ENCODE peak calls at places on chromosomes 13 and 19, in five cellular contexts. L is fibroblast of lung, Z is tibial nerve, G is stomach, E is SK-N-SH. R is an unnamed sample.

GRCh38 chr19:2517881-2518601 is 42.1 kb downstream of the GADD45B start:
- DNase-seq in L (peak; percentile 84), Z (no peak), G (no peak), E (no peak), R (no peak)

GRCh38 chr19:1064661-1065605 is 2.0 kb upstream of the ARHGAP45 start:
- DNase-seq in L (peak; percentile 67), Z (no peak), G (peak; percentile 81), E (peak; percentile 88), R (no peak)

GRCh38 chr13:72293206-72293605 is 426.2 kb upstream of the DACH1 start:
- DNase-seq in L (peak; percentile 49), Z (no peak), G (no peak), E (no peak), R (no peak)

GRCh38 chr19:2475018-2475701 is 767 bp upstream of the GADD45B start:
- DNase-seq in L (peak; percentile 72), Z (peak; percentile 39), G (peak; percentile 65), E (peak; percentile 54), R (peak; percentile 36)

GRCh38 chr19:35056513-35057063 is 15.1 kb downstream of the HPN start:
- DNase-seq in L (no peak), Z (no peak), G (no peak), E (no peak), R (no peak)

GRCh38 chr19:44557933-44558332 is 28.5 kb upstream of the CEACAM20 start:
- DNase-seq in L (no peak), Z (no peak), G (no peak), E (no peak), R (no peak)

GRCh38 chr13:43146400-43146799 is 123.0 kb downstream of the DNAJC15 start:
- DNase-seq in L (no peak), Z (no peak), G (no peak), E (no peak), R (no peak)

GRCh38 chr19:36719687-36720556 is 32.5 kb downstream of the ZNF567 start:
- DNase-seq in L (peak; percentile 11), Z (no peak), G (no peak), E (no peak), R (no peak)

GRCh38 chr13:40922437-40923040 is 96.6 kb downstream of the ELF1 start:
- DNase-seq in L (no peak), Z (no peak), G (no peak), E (no peak), R (no peak)

GRCh38 chr13:70253411-70253810 is 145.2 kb upstream of the KLHL1 start:
- DNase-seq in L (peak; percentile 15), Z (no peak), G (no peak), E (no peak), R (no peak)

GRCh38 chr13:97279913-97280312 is 57.8 kb downstream of the MBNL2 start:
- DNase-seq in L (peak; percentile 94), Z (no peak), G (no peak), E (no peak), R (no peak)

GRCh38 chr19:34661357-34661756 is 15.6 kb downstream of the SCGB2B2 start:
- DNase-seq in L (no peak), Z (no peak), G (peak; percentile 45), E (no peak), R (no peak)

GRCh38 chr13:59880468-59880867 is 283.3 kb downstream of the DIAPH3 start:
- DNase-seq in L (peak; percentile 10), Z (no peak), G (no peak), E (no peak), R (no peak)

GRCh38 chr13:95497307-95497943 is 55.1 kb upstream of the CLDN10 start:
- DNase-seq in L (no peak), Z (no peak), G (no peak), E (peak; percentile 39), R (no peak)

GRCh38 chr19:28710278-28710677 is 502.7 kb downstream of the UQCRFS1 start:
- DNase-seq in L (peak; percentile 62), Z (no peak), G (no peak), E (peak; percentile 24), R (no peak)

GRCh38 chr13:113862766-113863510 is 938 bp downstream of the GAS6 start:
- DNase-seq in L (peak; percentile 42), Z (no peak), G (peak; percentile 77), E (peak; percentile 56), R (no peak)

GRCh38 chr19:47427241-47428176 is 8.2 kb upstream of the MEIS3 start:
- DNase-seq in L (peak; percentile 45), Z (peak; percentile 22), G (peak; percentile 65), E (peak; percentile 86), R (peak; percentile 38)

GRCh38 chr13:67383358-67383757 is 153.2 kb upstream of the PCDH9 start:
- DNase-seq in L (peak; percentile 8), Z (no peak), G (no peak), E (no peak), R (no peak)

GRCh38 chr13:113493315-113493951 is 2.9 kb upstream of the DCUN1D2 start:
- DNase-seq in L (peak; percentile 97), Z (no peak), G (no peak), E (no peak), R (no peak)

GRCh38 chr13:72932250-72932649 is 126.6 kb upstream of the KLF5 start:
- DNase-seq in L (no peak), Z (no peak), G (no peak), E (no peak), R (no peak)

GRCh38 chr19:46537136-46538097 is 41.8 kb upstream of the PNMA8B start:
- DNase-seq in L (peak; percentile 19), Z (peak; percentile 44), G (peak; percentile 65), E (peak; percentile 70), R (peak; percentile 43)

GRCh38 chr13:99041788-99042187 is 63.9 kb upstream of the DOCK9 start:
- DNase-seq in L (no peak), Z (no peak), G (no peak), E (no peak), R (no peak)

GRCh38 chr19:19595171-19595701 is 23.3 kb downstream of the PBX4 start:
- DNase-seq in L (no peak), Z (no peak), G (peak; percentile 76), E (peak; percentile 72), R (no peak)

GRCh38 chr13:110559429-110559943 is 2.0 kb downstream of the RAB20 start:
- DNase-seq in L (no peak), Z (no peak), G (peak; percentile 91), E (no peak), R (no peak)

GRCh38 chr19:38318595-38319142 is 976 bp upstream of the KCNK6 start:
- DNase-seq in L (no peak), Z (no peak), G (no peak), E (no peak), R (no peak)

GRCh38 chr13:27619711-27620376 is 485 bp downstream of the LNX2 start:
- DNase-seq in L (peak; percentile 42), Z (peak; percentile 15), G (no peak), E (peak; percentile 70), R (peak; percentile 26)
- H3K4me1 ChIP-seq in L (peaks cover 3% of the 10 kb centered on the region), Z (peaks cover 17% of the 10 kb centered on the region), G (peaks cover 52% of the 10 kb centered on the region), E (peaks cover 7% of the 10 kb centered on the region), R (peaks cover 16% of the 10 kb centered on the region)

GRCh38 chr19:41872384-41872774 is 4.7 kb upstream of the CD79A start:
- DNase-seq in L (no peak), Z (no peak), G (no peak), E (no peak), R (no peak)
- H3K36me3 ChIP-seq in L (peaks cover 24% of the 10 kb centered on the region), Z (peaks cover 8% of the 10 kb centered on the region), G (peaks cover 53% of the 10 kb centered on the region), E (peaks cover 41% of the 10 kb centered on the region), R (peaks cover 26% of the 10 kb centered on the region)

DNA sequence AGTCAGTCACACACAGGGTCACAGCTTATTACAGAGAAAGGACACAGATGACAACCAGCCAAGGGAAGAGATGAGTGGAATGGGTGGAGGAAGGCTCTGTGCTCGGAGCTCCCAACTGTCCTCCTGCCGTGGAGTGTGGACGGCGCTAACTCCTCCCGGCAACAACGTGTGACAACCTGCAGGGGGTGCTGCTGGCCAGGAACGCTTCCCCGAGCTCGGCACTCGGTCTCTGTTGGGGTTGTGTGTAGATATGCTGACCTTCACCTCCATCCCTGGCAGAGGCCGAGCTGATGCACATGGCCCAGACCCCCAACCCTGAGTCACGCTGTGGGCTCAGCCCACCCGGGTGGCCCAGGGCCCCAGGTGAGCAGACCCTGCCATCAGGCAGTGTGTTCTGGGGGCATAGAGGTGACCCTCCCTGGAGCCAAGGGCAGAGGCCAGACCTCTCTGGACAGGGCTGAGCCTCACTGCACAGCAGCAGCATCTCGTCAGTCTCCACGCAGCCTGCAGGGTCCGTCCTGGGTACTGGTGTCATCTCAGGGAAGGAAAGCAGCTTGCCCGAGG is 14.1 kb downstream of the ZNF444 start:
- DNase-seq in L (no peak), Z (no peak), G (no peak), E (peak; percentile 59), R (no peak)
- H3K27ac ChIP-seq in L (no peak overlapping the region), Z (no peak overlapping the region), G (no peak overlapping the region), E (no peak overlapping the region), R (no peak overlapping the region)

GRCh38 chr19:16446108-16447014 is 25.4 kb downstream of the EPS15L1 start:
- DNase-seq in L (no peak), Z (no peak), G (no peak), E (no peak), R (no peak)
- H3K4me1 ChIP-seq in L (peaks cover 14% of the 10 kb centered on the region), Z (peaks cover 17% of the 10 kb centered on the region), G (peaks cover 50% of the 10 kb centered on the region), E (peaks cover 5% of the 10 kb centered on the region), R (no peaks in the 10 kb centered on the region)